ENCODE peak calls at places on chromosomes 1 and 21, in seven cellular contexts. One of them, this sample, is unnamed.

GRCh38 chr21:36511484-36512227 is 31.7 kb upstream of the CLDN14 start:
- DNase-seq in fibroblast of mammary gland: peak
- DNase-seq in AG08395: peak
- DNase-seq in dermis blood vessel endothelial cell: peak
- DNase-seq in Right ventricle myocardium superior: no peak
- DNase-seq in head of caudate nucleus: no peak
- DNase-seq in epithelial cell of prostate: no peak
- DNase-seq in this sample: no peak

GRCh38 chr1:204153667-204154066 is 1.8 kb upstream of the ETNK2 start:
- DNase-seq in head of caudate nucleus: no peak
- DNase-seq in Right ventricle myocardium superior: no peak
- DNase-seq in dermis blood vessel endothelial cell: no peak
- DNase-seq in epithelial cell of prostate: no peak
- DNase-seq in AG08395: no peak
- DNase-seq in fibroblast of mammary gland: no peak
- DNase-seq in this sample: no peak

GRCh38 chr1:208007319-208007937 is 96.5 kb upstream of the CD34 start:
- DNase-seq in epithelial cell of prostate: no peak
- DNase-seq in Right ventricle myocardium superior: no peak
- DNase-seq in head of caudate nucleus: no peak
- DNase-seq in dermis blood vessel endothelial cell: no peak
- DNase-seq in AG08395: no peak
- DNase-seq in fibroblast of mammary gland: peak
- DNase-seq in this sample: no peak

GRCh38 chr1:51566260-51566659 is 47.2 kb upstream of the EPS15 start:
- DNase-seq in AG08395: no peak
- DNase-seq in fibroblast of mammary gland: no peak
- DNase-seq in head of caudate nucleus: no peak
- DNase-seq in epithelial cell of prostate: no peak
- DNase-seq in Right ventricle myocardium superior: no peak
- DNase-seq in dermis blood vessel endothelial cell: no peak
- DNase-seq in this sample: no peak

GRCh38 chr1:18794066-18794465 is 65.4 kb downstream of the TAS1R2 start:
- DNase-seq in AG08395: no peak
- DNase-seq in head of caudate nucleus: no peak
- DNase-seq in fibroblast of mammary gland: no peak
- DNase-seq in epithelial cell of prostate: no peak
- DNase-seq in Right ventricle myocardium superior: peak
- DNase-seq in dermis blood vessel endothelial cell: no peak
- DNase-seq in this sample: no peak

GRCh38 chr1:2391034-2391384 is 345 bp downstream of the MORN1 start:
- DNase-seq in fibroblast of mammary gland: peak
- DNase-seq in dermis blood vessel endothelial cell: peak
- DNase-seq in Right ventricle myocardium superior: peak
- DNase-seq in AG08395: peak
- DNase-seq in epithelial cell of prostate: no peak
- DNase-seq in head of caudate nucleus: no peak
- DNase-seq in this sample: peak

GRCh38 chr1:201665036-201665435 is 126.1 kb downstream of the NAV1 start:
- DNase-seq in fibroblast of mammary gland: no peak
- DNase-seq in epithelial cell of prostate: no peak
- DNase-seq in AG08395: no peak
- DNase-seq in head of caudate nucleus: peak
- DNase-seq in Right ventricle myocardium superior: no peak
- DNase-seq in dermis blood vessel endothelial cell: no peak
- DNase-seq in this sample: no peak

GRCh38 chr1:171841050-171841910 is at the start of gene DNM3:
- DNase-seq in Right ventricle myocardium superior: peak
- DNase-seq in epithelial cell of prostate: no peak
- DNase-seq in dermis blood vessel endothelial cell: peak
- DNase-seq in AG08395: peak
- DNase-seq in head of caudate nucleus: peak
- DNase-seq in fibroblast of mammary gland: peak
- DNase-seq in this sample: peak

GRCh38 chr1:161198877-161199431 is at the start of gene ADAMTS4:
- DNase-seq in epithelial cell of prostate: no peak
- DNase-seq in head of caudate nucleus: peak
- DNase-seq in fibroblast of mammary gland: peak
- DNase-seq in dermis blood vessel endothelial cell: peak
- DNase-seq in Right ventricle myocardium superior: peak
- DNase-seq in AG08395: peak
- DNase-seq in this sample: no peak

GRCh38 chr1:96329121-96329520 is 392.5 kb upstream of the PTBP2 start:
- DNase-seq in fibroblast of mammary gland: peak
- DNase-seq in head of caudate nucleus: no peak
- DNase-seq in dermis blood vessel endothelial cell: peak
- DNase-seq in AG08395: no peak
- DNase-seq in Right ventricle myocardium superior: no peak
- DNase-seq in epithelial cell of prostate: no peak
- DNase-seq in this sample: no peak

This sample was measured in ACHN.